ENCODE peak calls at places on chromosomes 2 and 18, in five cellular contexts. I is HCT116, O is GM12865, S is kidney epithelial cell, U is cardiac fibroblast. W is an unnamed sample.

GRCh38 chr2:159030674-159031380 is 62.4 kb downstream of the TANC1 start:
- DNase-seq in I (peak), O (no peak), S (peak), U (peak), W (peak)

GRCh38 chr18:57466745-57467144 is 31.6 kb downstream of the ONECUT2 start:
- DNase-seq in I (no peak), O (peak), S (no peak), U (no peak), W (no peak)

GRCh38 chr2:107542314-107542740 is 284.4 kb upstream of the RGPD4 start:
- DNase-seq in I (no peak), O (no peak), S (no peak), U (no peak), W (no peak)

GRCh38 chr18:48935433-48935774 is 15.4 kb downstream of the SMAD7 start:
- DNase-seq in I (no peak), O (no peak), S (no peak), U (no peak), W (no peak)

GRCh38 chr2:121258066-121258465 is 26.9 kb downstream of the TFCP2L1 start:
- DNase-seq in I (no peak), O (no peak), S (no peak), U (no peak), W (no peak)

GRCh38 chr2:120820263-120820884 is 84.7 kb downstream of the GLI2 start:
- DNase-seq in I (no peak), O (no peak), S (no peak), U (peak), W (peak)

GRCh38 chr2:80086831-80087230 is 217.7 kb downstream of the LRRTM1 start:
- DNase-seq in I (no peak), O (no peak), S (no peak), U (peak), W (peak)

GRCh38 chr2:178426388-178426787 is 24.6 kb downstream of the PRKRA start:
- DNase-seq in I (no peak), O (no peak), S (no peak), U (no peak), W (no peak)

GRCh38 chr2:175948202-175948601 is 53.9 kb downstream of the LNPK start:
- DNase-seq in I (no peak), O (no peak), S (no peak), U (no peak), W (no peak)

GRCh38 chr2:104539649-104540048 is 314.3 kb upstream of the POU3F3 start:
- DNase-seq in I (no peak), O (peak), S (no peak), U (no peak), W (no peak)

GRCh38 chr2:190318931-190319556 is 582 bp downstream of the HIBCH start:
- DNase-seq in I (no peak), O (peak), S (no peak), U (no peak), W (no peak)

GRCh38 chr2:30232027-30232800 is 880 bp downstream of the LBH start:
- DNase-seq in I (no peak), O (peak), S (no peak), U (peak), W (no peak)

GRCh38 chr2:84881581-84882414 is 914 bp upstream of the TRABD2A start:
- DNase-seq in I (peak), O (peak), S (no peak), U (peak), W (no peak)

GRCh38 chr2:94986392-94986963 is 39.0 kb upstream of the MAL start:
- DNase-seq in I (peak), O (peak), S (no peak), U (peak), W (peak)

GRCh38 chr2:174918886-174919526 is 86.2 kb downstream of the CHN1 start:
- DNase-seq in I (no peak), O (no peak), S (no peak), U (no peak), W (no peak)

GRCh38 chr2:169980001-169980400 is 152.7 kb downstream of the UBR3 start:
- DNase-seq in I (no peak), O (no peak), S (no peak), U (no peak), W (no peak)

GRCh38 chr2:42153944-42154593 is 15.1 kb upstream of the EML4 start:
- DNase-seq in I (no peak), O (no peak), S (no peak), U (no peak), W (no peak)

GRCh38 chr2:15348028-15348427 is 213.1 kb downstream of the NBAS start:
- DNase-seq in I (no peak), O (no peak), S (no peak), U (no peak), W (no peak)

GRCh38 chr18:58046794-58047555 is 2.9 kb downstream of the NEDD4L start:
- DNase-seq in I (no peak), O (no peak), S (no peak), U (no peak), W (no peak)

GRCh38 chr2:203900298-203900697 is 32.7 kb downstream of the CTLA4 start:
- DNase-seq in I (no peak), O (no peak), S (no peak), U (no peak), W (no peak)

GRCh38 chr2:15313657-15314056 is 247.5 kb downstream of the NBAS start:
- DNase-seq in I (no peak), O (peak), S (peak), U (peak), W (peak)

GRCh38 chr2:10331033-10331701 is 28.5 kb downstream of the HPCAL1 start:
- DNase-seq in I (peak), O (peak), S (no peak), U (peak), W (no peak)

GRCh38 chr2:63696496-63696895 is 107.7 kb downstream of the MDH1 start:
- DNase-seq in I (no peak), O (no peak), S (no peak), U (no peak), W (no peak)

GRCh38 chr18:62925031-62925688 is 209.8 kb downstream of the PHLPP1 start:
- DNase-seq in I (no peak), O (no peak), S (peak), U (no peak), W (peak)

GRCh38 chr18:43893001-43893637 is 615.8 kb upstream of the SYT4 start:
- DNase-seq in I (no peak), O (no peak), S (peak), U (peak), W (no peak)

GRCh38 chr2:31398881-31399280 is 15.7 kb downstream of the XDH start:
- DNase-seq in I (no peak), O (no peak), S (no peak), U (no peak), W (no peak)

GRCh38 chr2:7111626-7112025 is 194.4 kb downstream of the RNF144A start:
- DNase-seq in I (no peak), O (peak), S (no peak), U (no peak), W (no peak)

GRCh38 chr2:44802409-44803099 is 138.9 kb upstream of the SIX3 start:
- DNase-seq in I (no peak), O (no peak), S (no peak), U (no peak), W (no peak)

GRCh38 chr2:198376677-198377076 is 572.3 kb downstream of the PLCL1 start:
- DNase-seq in I (peak), O (peak), S (no peak), U (no peak), W (no peak)

GRCh38 chr2:239463541-239464165 is 62.8 kb upstream of the HDAC4 start:
- DNase-seq in I (no peak), O (no peak), S (no peak), U (no peak), W (no peak)

GRCh38 chr18:61435064-61435652 is 101.9 kb downstream of the CDH20 start:
- DNase-seq in I (peak), O (peak), S (no peak), U (peak), W (no peak)

GRCh38 chr2:12010059-12010458 is 263.6 kb downstream of the LPIN1 start:
- DNase-seq in I (no peak), O (no peak), S (no peak), U (no peak), W (no peak)

GRCh38 chr2:171319164-171319810 is 114.5 kb downstream of the METTL8 start:
- DNase-seq in I (no peak), O (peak), S (no peak), U (peak), W (no peak)

GRCh38 chr2:156649596-156649995 is 213.4 kb downstream of the GPD2 start:
- DNase-seq in I (no peak), O (no peak), S (no peak), U (peak), W (peak)

GRCh38 chr18:44502790-44503189 is 177.9 kb upstream of the SETBP1 start:
- DNase-seq in I (no peak), O (no peak), S (no peak), U (no peak), W (no peak)

GRCh38 chr2:73297586-73297985 is 4.2 kb upstream of the EGR4 start:
- DNase-seq in I (no peak), O (no peak), S (no peak), U (no peak), W (no peak)

GRCh38 chr2:221590861-221591260 is 18.8 kb upstream of the EPHA4 start:
- DNase-seq in I (no peak), O (no peak), S (no peak), U (no peak), W (no peak)

GRCh38 chr2:112920923-112921532 is 10.1 kb downstream of the IL37 start:
- DNase-seq in I (peak), O (no peak), S (no peak), U (no peak), W (no peak)

GRCh38 chr2:126534508-126534907 is 121.5 kb upstream of the GYPC start:
- DNase-seq in I (no peak), O (peak), S (no peak), U (no peak), W (no peak)

GRCh38 chr18:13234528-13234795 is 15.9 kb downstream of the LDLRAD4 start:
- DNase-seq in I (no peak), O (no peak), S (no peak), U (no peak), W (no peak)

GRCh38 chr18:13232060-13232917 is 13.7 kb downstream of the LDLRAD4 start:
- DNase-seq in I (no peak), O (no peak), S (no peak), U (no peak), W (no peak)

GRCh38 chr18:13233746-13234527 is 15.4 kb downstream of the LDLRAD4 start:
- DNase-seq in I (no peak), O (no peak), S (no peak), U (no peak), W (no peak)

GRCh38 chr18:13231151-13231550 is 12.6 kb downstream of the LDLRAD4 start:
- DNase-seq in I (no peak), O (no peak), S (no peak), U (no peak), W (no peak)

GRCh38 chr18:13232971-13233565 is 14.5 kb downstream of the LDLRAD4 start:
- DNase-seq in I (no peak), O (no peak), S (no peak), U (no peak), W (no peak)
- H3K4me3 ChIP-seq in I (no peak), O (no peak), S (no peak), U (no peak), W (no peak)

GRCh38 chr2:151927501-151928221 is 99.4 kb upstream of the ARL5A start:
- DNase-seq in I (no peak), O (no peak), S (no peak), U (no peak), W (no peak)
- H3K4me3 ChIP-seq in I (no peak), O (no peak), S (no peak), U (no peak), W (no peak)

GRCh38 chr2:241560883-241561474 is 2.4 kb downstream of the BOK start:
- DNase-seq in I (no peak), O (no peak), S (no peak), U (peak), W (no peak)
- H3K4me3 ChIP-seq in I (no peak), O (no peak), S (no peak), U (no peak), W (no peak)

GRCh38 chr2:223055836-223056235 is 3.8 kb downstream of the KCNE4 start:
- DNase-seq in I (no peak), O (no peak), S (no peak), U (peak), W (no peak)

GRCh38 chr2:223052710-223053261 is 796 bp downstream of the KCNE4 start:
- DNase-seq in I (no peak), O (no peak), S (no peak), U (no peak), W (no peak)

GRCh38 chr2:223055140-223055539 is 3.1 kb downstream of the KCNE4 start:
- DNase-seq in I (no peak), O (no peak), S (no peak), U (peak), W (peak)

GRCh38 chr2:223053431-223054192 is 1.6 kb downstream of the KCNE4 start:
- DNase-seq in I (no peak), O (no peak), S (no peak), U (no peak), W (no peak)

DNA sequence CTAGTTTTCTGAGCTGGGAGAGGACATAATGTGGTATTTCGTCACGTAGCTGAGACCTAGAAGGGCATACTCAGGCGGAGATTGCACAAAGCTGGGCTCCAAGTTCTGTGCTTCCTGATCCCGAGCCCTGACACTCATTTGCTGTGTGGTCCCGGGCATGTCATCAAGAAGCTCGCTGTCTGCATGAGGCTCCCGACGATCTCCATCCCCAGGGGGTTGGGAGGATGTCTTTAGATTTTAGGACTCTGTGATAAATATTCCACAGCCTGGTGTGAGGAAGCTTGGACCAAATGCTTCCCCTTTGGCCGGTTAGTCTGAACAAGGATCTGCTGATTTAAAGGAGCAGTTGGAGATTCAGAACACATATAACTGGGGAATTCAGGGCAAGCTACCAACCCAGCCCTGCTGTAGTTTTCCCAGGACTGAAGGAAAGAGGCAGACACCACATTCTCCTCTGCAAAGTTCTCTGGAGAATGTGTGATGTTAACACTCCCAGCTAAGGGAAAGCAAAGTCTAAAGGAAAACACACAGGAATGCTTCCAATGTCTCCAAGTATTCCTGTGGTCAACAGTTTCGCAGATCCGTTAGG is 2.3 kb downstream of the KCNE4 start:
- DNase-seq in I (no peak), O (no peak), S (no peak), U (peak), W (peak)
- H3K4me3 ChIP-seq in I (no peak), O (no peak), S (no peak), U (peak), W (no peak)

GRCh38 chr2:20012032-20012281 is 511 bp downstream of the MATN3 start:
- DNase-seq in I (no peak), O (no peak), S (no peak), U (no peak), W (no peak)
- H3K4me3 ChIP-seq in I (no peak), O (no peak), S (peak), U (peak), W (peak)

DNA sequence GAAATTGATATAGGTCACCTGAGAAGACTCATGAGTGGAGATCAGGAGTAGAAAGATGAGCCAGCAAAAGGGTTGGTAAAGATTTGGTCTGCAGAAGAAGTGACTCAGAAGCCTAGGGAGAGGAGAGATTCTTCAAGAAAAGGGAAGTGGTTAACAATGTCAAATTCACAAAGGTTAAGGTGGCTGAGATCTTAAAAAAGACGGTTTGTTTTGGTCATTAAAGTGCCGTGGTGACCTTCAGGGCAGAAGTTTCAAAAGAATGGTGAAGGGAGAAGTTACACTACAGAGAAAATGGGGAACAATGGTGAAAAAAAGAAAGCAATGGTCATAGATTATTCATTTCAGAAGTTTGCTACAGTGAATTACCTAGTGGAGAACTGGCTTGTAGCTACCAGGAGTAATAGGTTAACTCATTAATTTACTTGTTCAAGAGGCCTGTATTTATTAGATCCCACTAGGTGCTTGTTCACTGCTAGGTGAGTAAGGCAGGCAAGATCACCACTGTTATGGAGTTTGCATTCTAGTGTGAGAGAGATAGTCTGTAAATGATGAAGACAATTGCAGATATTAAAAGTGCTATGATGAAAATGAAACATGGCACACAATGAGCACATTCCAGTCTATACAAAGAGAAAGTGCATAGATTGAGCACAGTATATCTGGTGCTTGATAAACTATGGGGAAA is 43.0 kb downstream of the FBXO48 start:
- DNase-seq in I (no peak), O (peak), S (no peak), U (no peak), W (no peak)
- H3K4me3 ChIP-seq in I (no peak), O (peak), S (no peak), U (no peak), W (no peak)

GRCh38 chr18:79916128-79916494 is 35.3 kb downstream of the SLC66A2 start:
- DNase-seq in I (no peak), O (no peak), S (no peak), U (no peak), W (no peak)

GRCh38 chr18:79914614-79915160 is 36.8 kb downstream of the SLC66A2 start:
- DNase-seq in I (no peak), O (no peak), S (no peak), U (no peak), W (no peak)

GRCh38 chr18:79916546-79917350 is 34.7 kb downstream of the SLC66A2 start:
- DNase-seq in I (no peak), O (no peak), S (no peak), U (no peak), W (no peak)

GRCh38 chr18:79917351-79918088 is 33.9 kb downstream of the SLC66A2 start:
- DNase-seq in I (no peak), O (no peak), S (no peak), U (no peak), W (no peak)

GRCh38 chr18:79915161-79916127 is 36.0 kb downstream of the SLC66A2 start:
- DNase-seq in I (no peak), O (no peak), S (no peak), U (no peak), W (no peak)
- H3K4me3 ChIP-seq in I (no peak), O (no peak), S (no peak), U (no peak), W (no peak)

DNA sequence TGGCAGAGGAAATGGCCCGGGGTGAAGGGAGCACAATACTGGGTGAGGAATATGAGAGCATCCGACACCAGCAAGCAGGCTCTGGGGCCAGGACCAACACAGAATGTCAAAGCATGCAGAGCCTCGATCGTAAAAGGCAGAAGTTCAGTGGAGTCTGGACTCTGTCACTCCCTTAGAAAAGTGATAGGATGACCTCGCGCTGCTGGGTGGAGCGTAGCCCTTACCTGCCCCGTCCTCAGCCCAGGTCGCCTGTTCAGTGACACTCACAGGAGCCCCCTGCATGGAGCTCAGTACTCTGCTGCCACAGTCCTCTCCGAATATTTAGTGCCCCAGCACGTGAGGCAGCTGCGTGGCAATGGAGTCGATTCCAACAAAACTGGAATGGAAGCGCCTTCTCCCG is 236.7 kb upstream of the MYT1L start:
- DNase-seq in I (no peak), O (no peak), S (no peak), U (no peak), W (no peak)
- H3K4me3 ChIP-seq in I (no peak), O (no peak), S (no peak), U (no peak), W (no peak)

W was measured in retinal pigment epithelial cell.